ENCODE peak calls at places on chromosomes 2 and 18, in seven cellular contexts. M is mesendoderm; P is breast epithelium; D is MM.1S; W is CD4-positive, alpha-beta T cell; C is transverse colon; F is heart left ventricle. O is an unnamed sample.

GRCh38 chr2:137333386-137333972 is 568.1 kb downstream of the THSD7B start:
- DNase-seq in M (no peak), P (no peak), D (peak), W (no peak), C (no peak), F (no peak), O (no peak)

GRCh38 chr2:238658054-238658407 is 189.9 kb upstream of the TWIST2 start:
- DNase-seq in M (no peak), P (no peak), D (no peak), W (no peak), C (no peak), F (no peak), O (no peak)

GRCh38 chr2:198054299-198054698 is 249.9 kb downstream of the PLCL1 start:
- DNase-seq in M (peak), P (peak), D (peak), W (peak), C (peak), F (peak), O (no peak)

GRCh38 chr2:6148887-6149286 is 456.7 kb downstream of the SOX11 start:
- DNase-seq in M (no peak), P (no peak), D (no peak), W (no peak), C (no peak), F (no peak), O (no peak)

GRCh38 chr18:52333860-52334259 is 6.1 kb upstream of the DCC start:
- DNase-seq in M (no peak), P (no peak), D (peak), W (no peak), C (no peak), F (no peak), O (no peak)

GRCh38 chr2:222610746-222611145 is 45.1 kb downstream of the FARSB start:
- DNase-seq in M (no peak), P (no peak), D (no peak), W (no peak), C (no peak), F (no peak), O (no peak)

GRCh38 chr2:106080955-106081354 is 113.1 kb downstream of the UXS1 start:
- DNase-seq in M (no peak), P (no peak), D (no peak), W (no peak), C (no peak), F (no peak), O (no peak)

GRCh38 chr2:197088694-197089093 is 162.2 kb upstream of the PGAP1 start:
- DNase-seq in M (no peak), P (no peak), D (no peak), W (no peak), C (no peak), F (no peak), O (no peak)

GRCh38 chr2:52269696-52270485 is 1238.0 kb upstream of the NRXN1 start:
- DNase-seq in M (no peak), P (no peak), D (peak), W (no peak), C (no peak), F (peak), O (no peak)

GRCh38 chr2:15860760-15861159 is 79.6 kb upstream of the MYCN start:
- DNase-seq in M (peak), P (no peak), D (no peak), W (no peak), C (no peak), F (no peak), O (no peak)

GRCh38 chr2:226797289-226797988 is 2.2 kb downstream of the IRS1 start:
- DNase-seq in M (no peak), P (peak), D (no peak), W (no peak), C (peak), F (no peak), O (no peak)

GRCh38 chr2:194698012-194698411 is 959.0 kb upstream of the SLC39A10 start:
- DNase-seq in M (no peak), P (no peak), D (no peak), W (no peak), C (no peak), F (no peak), O (no peak)

GRCh38 chr2:239433777-239434396 is 33.1 kb upstream of the HDAC4 start:
- DNase-seq in M (no peak), P (no peak), D (no peak), W (no peak), C (no peak), F (no peak), O (no peak)

GRCh38 chr18:62828091-62828640 is 112.8 kb downstream of the PHLPP1 start:
- DNase-seq in M (no peak), P (no peak), D (no peak), W (no peak), C (no peak), F (no peak), O (no peak)

GRCh38 chr2:231238694-231239093 is 40.3 kb downstream of the ARMC9 start:
- DNase-seq in M (no peak), P (no peak), D (no peak), W (no peak), C (no peak), F (no peak), O (no peak)

GRCh38 chr2:43745457-43745856 is 28.4 kb upstream of the DYNC2LI1 start:
- DNase-seq in M (no peak), P (no peak), D (no peak), W (no peak), C (no peak), F (no peak), O (no peak)

GRCh38 chr2:177254433-177255226 is 9.9 kb downstream of the NFE2L2 start:
- DNase-seq in M (peak), P (no peak), D (no peak), W (no peak), C (peak), F (peak), O (no peak)

GRCh38 chr2:158779621-158780020 is 15.5 kb upstream of the DAPL1 start:
- DNase-seq in M (no peak), P (no peak), D (no peak), W (no peak), C (no peak), F (no peak), O (no peak)

GRCh38 chr18:49764032-49764431 is 49.3 kb downstream of the ACAA2 start:
- DNase-seq in M (no peak), P (no peak), D (no peak), W (no peak), C (no peak), F (no peak), O (no peak)

DNA sequence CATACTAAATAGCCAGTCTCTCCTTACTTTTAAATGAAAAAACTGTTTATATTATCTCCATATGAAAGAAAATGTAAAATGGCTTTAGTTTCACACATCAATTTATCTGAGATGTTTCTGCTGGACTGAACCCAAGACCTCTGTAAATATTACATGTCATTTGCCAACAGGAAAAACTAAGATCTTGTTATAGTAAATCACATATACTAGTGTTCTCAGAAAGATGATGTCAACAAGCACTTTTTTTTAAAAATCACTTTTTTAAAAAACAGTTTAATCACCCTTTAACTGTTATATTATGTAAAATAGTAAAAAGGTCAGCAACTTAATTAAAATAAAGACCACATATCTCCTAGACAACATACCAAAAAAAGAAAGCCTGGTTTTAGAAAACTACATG is 46.3 kb downstream of the PTPN2 start:
- DNase-seq in M (no peak), P (no peak), D (no peak), W (no peak), C (no peak), F (no peak), O (no peak)
- H3K27ac ChIP-seq in M (no peak), P (peak), D (peak), W (no peak), C (peak), F (no peak), O (peak)

GRCh38 chr2:172072279-172072678 is 13.0 kb upstream of the DLX1 start:
- DNase-seq in M (no peak), P (no peak), D (no peak), W (no peak), C (no peak), F (no peak), O (no peak)

GRCh38 chr2:172070936-172071335 is 14.4 kb upstream of the DLX1 start:
- DNase-seq in M (no peak), P (no peak), D (no peak), W (no peak), C (no peak), F (no peak), O (no peak)

GRCh38 chr2:172079416-172079815 is 5.9 kb upstream of the DLX1 start:
- DNase-seq in M (peak), P (no peak), D (no peak), W (no peak), C (no peak), F (no peak), O (no peak)

GRCh38 chr2:172074254-172074653 is 11.1 kb upstream of the DLX1 start:
- DNase-seq in M (no peak), P (no peak), D (no peak), W (no peak), C (no peak), F (no peak), O (no peak)

DNA sequence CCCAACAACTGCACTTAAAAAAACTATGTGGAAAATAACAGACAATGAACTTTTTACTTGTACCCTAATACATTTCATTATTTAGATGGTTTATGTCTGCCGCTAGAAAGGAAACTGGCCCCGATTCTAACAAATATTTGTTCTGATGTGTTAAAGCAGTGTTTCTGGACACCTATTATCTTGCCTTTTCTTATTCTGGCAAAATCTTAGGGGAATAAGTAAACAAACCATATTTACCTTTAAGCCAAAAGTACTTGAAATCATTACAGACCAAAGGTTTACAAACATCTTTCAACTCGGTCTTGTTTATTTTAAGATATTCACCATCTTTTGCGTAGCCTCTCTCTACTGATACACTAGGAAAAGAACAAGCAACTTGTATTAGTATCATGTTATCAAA is 11.8 kb upstream of the DLX1 start:
- DNase-seq in M (no peak), P (no peak), D (no peak), W (no peak), C (no peak), F (no peak), O (no peak)
- H3K27ac ChIP-seq in M (no peak), P (no peak), D (no peak), W (no peak), C (no peak), F (no peak), O (no peak)

GRCh38 chr18:48440924-48441323 is 31.7 kb upstream of the ZBTB7C start:
- DNase-seq in M (no peak), P (no peak), D (no peak), W (no peak), C (no peak), F (no peak), O (peak)
- H3K27ac ChIP-seq in M (no peak), P (peak), D (no peak), W (no peak), C (no peak), F (no peak), O (peak)

GRCh38 chr2:26861610-26862224 is 13.8 kb downstream of the DPYSL5 start:
- DNase-seq in M (no peak), P (no peak), D (no peak), W (no peak), C (no peak), F (peak), O (no peak)
- H3K27ac ChIP-seq in M (no peak), P (no peak), D (no peak), W (no peak), C (no peak), F (peak), O (no peak)

GRCh38 chr18:30988440-30988839 is 54.1 kb downstream of the DSC3 start:
- DNase-seq in M (no peak), P (no peak), D (no peak), W (no peak), C (no peak), F (no peak), O (no peak)

GRCh38 chr18:30992231-30992630 is 50.3 kb downstream of the DSC3 start:
- DNase-seq in M (no peak), P (no peak), D (no peak), W (no peak), C (no peak), F (no peak), O (no peak)

GRCh38 chr18:30985753-30986152 is 56.8 kb downstream of the DSC3 start:
- DNase-seq in M (no peak), P (no peak), D (no peak), W (no peak), C (no peak), F (no peak), O (no peak)

GRCh38 chr18:30991397-30991796 is 51.1 kb downstream of the DSC3 start:
- DNase-seq in M (no peak), P (no peak), D (peak), W (no peak), C (no peak), F (no peak), O (no peak)

DNA sequence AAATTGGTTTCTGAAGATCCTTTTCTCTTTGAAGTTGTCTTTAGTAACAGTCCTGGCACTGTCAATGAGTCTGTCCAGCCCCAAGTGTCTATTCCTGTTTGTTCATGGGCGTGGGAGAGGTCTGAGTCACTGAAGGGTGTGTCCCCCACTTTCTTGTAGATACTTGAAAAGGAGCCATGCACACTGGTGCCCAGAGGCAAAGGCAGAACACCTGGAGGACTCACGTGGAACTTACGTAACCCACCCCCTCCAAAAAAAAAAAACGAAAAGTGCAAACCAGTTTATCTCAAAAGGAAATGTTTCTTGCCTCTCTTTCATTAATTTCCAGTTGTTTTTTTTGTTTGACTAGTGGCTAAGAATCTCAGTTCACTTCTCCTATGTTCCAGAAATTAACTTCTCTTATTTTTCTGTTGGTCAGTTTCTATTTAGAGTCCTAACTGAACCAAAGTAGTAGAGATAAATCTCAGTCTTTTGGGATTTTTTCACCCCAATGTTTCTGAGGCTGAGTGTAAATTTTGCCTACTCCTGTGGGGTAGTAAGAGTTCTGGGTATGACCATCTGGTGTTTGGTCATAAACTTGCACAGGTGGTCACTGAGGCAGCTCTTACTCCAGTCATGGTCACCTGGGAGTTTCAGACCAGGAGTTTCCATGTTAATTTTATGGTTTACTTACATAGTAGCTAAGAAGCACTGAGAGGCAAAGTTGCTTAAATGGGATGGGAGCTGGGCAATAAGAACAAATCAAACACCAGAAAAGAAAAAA is 54.9 kb downstream of the DSC3 start:
- DNase-seq in M (no peak), P (peak), D (peak), W (no peak), C (peak), F (no peak), O (no peak)
- H3K27ac ChIP-seq in M (no peak), P (peak), D (peak), W (no peak), C (no peak), F (no peak), O (no peak)